ENCODE peak calls at places on chromosomes 6 and 20, in eight cellular contexts. T is activated T-cell treated with anti-CD3 and anti-CD28 coated beads for 1 hour; N is T-helper 1 cell; U is AG08395; J is left lobe of liver; B is hippocampal formation; I is activated T-helper 1 cell treated with anti-CD3 and anti-CD28 coated beads, Interleukin-12 subunit alpha, Interleukin-12 subunit beta, Interleukin-2, Interleukin-4 antibody, amounts not matched to agents 30 ng/mL and 10 ng/mL and 1 ng/mL, durations not matched to agents 14 hours and 24 hours and 36 hours; C is HCT116. Q is an unnamed sample.

GRCh38 chr6:39233333-39233732 is 4.1 kb upstream of the KCNK5 start:
- DNase-seq in T (no peak), N (no peak), U (no peak), J (no peak), B (no peak), I (no peak), C (no peak), Q (no peak)

GRCh38 chr20:896626-897025 is 19.5 kb downstream of the ANGPT4 start:
- DNase-seq in T (no peak), N (no peak), U (no peak), J (no peak), B (no peak), I (no peak), C (no peak), Q (no peak)

GRCh38 chr20:33663161-33664084 is 1.3 kb downstream of the C20orf144 start:
- DNase-seq in T (peak; percentile 76), N (peak; percentile 72), U (peak; percentile 86), J (peak; percentile 81), B (peak; percentile 77), I (peak; percentile 86), C (no peak), Q (peak; percentile 96)

GRCh38 chr6:36326351-36326995 is 10.2 kb downstream of the BNIP5 start:
- DNase-seq in T (no peak), N (no peak), U (no peak), J (no peak), B (no peak), I (no peak), C (no peak), Q (peak; percentile 91)

GRCh38 chr20:49466114-49466912 is 16.2 kb downstream of the KCNB1 start:
- DNase-seq in T (no peak), N (no peak), U (no peak), J (no peak), B (no peak), I (no peak), C (no peak), Q (no peak)

GRCh38 chr20:12605751-12606150 is 403.0 kb upstream of the SPTLC3 start:
- DNase-seq in T (no peak), N (no peak), U (no peak), J (no peak), B (no peak), I (no peak), C (no peak), Q (no peak)

GRCh38 chr6:20116792-20117191 is 95.5 kb downstream of the MBOAT1 start:
- DNase-seq in T (no peak), N (no peak), U (no peak), J (no peak), B (no peak), I (no peak), C (no peak), Q (no peak)

GRCh38 chr6:33761922-33762629 is 15.4 kb upstream of the IP6K3 start:
- DNase-seq in T (peak; percentile 33), N (no peak), U (peak; percentile 70), J (peak; percentile 97), B (peak; percentile 60), I (peak; percentile 31), C (no peak), Q (peak; percentile 95)

GRCh38 chr20:44398303-44398702 is 42.8 kb downstream of the HNF4A start:
- DNase-seq in T (no peak), N (no peak), U (no peak), J (no peak), B (no peak), I (no peak), C (no peak), Q (no peak)

GRCh38 chr20:39004508-39004907 is 42.4 kb downstream of the DHX35 start:
- DNase-seq in T (peak; percentile 27), N (no peak), U (no peak), J (no peak), B (no peak), I (no peak), C (no peak), Q (peak; percentile 74)

GRCh38 chr6:16766043-16766521 is 4.8 kb upstream of the ATXN1 start:
- DNase-seq in T (no peak), N (no peak), U (peak; percentile 71), J (no peak), B (no peak), I (peak; percentile 24), C (peak; percentile 83), Q (no peak)

GRCh38 chr6:1792989-1793388 is 183.3 kb downstream of the FOXC1 start:
- DNase-seq in T (no peak), N (no peak), U (peak; percentile 31), J (no peak), B (no peak), I (no peak), C (peak; percentile 26), Q (no peak)

GRCh38 chr6:131828080-131828479 is 20.3 kb downstream of the ENPP1 start:
- DNase-seq in T (no peak), N (no peak), U (peak; percentile 31), J (no peak), B (no peak), I (no peak), C (no peak), Q (no peak)

GRCh38 chr20:3282271-3283221 is 43.6 kb upstream of the SLC4A11 start:
- DNase-seq in T (no peak), N (no peak), U (no peak), J (no peak), B (peak; percentile 24), I (no peak), C (no peak), Q (no peak)

GRCh38 chr6:156796627-156797026 is 19.4 kb downstream of the ARID1B start:
- DNase-seq in T (no peak), N (no peak), U (no peak), J (no peak), B (no peak), I (no peak), C (no peak), Q (no peak)

GRCh38 chr20:15111654-15112053 is 774.2 kb upstream of the FLRT3 start:
- DNase-seq in T (no peak), N (no peak), U (no peak), J (no peak), B (no peak), I (no peak), C (no peak), Q (peak; percentile 32)

GRCh38 chr6:90896165-90896549 is 309.3 kb upstream of the MAP3K7 start:
- DNase-seq in T (no peak), N (no peak), U (no peak), J (no peak), B (no peak), I (no peak), C (no peak), Q (no peak)

Q was measured in kidney.